ENCODE peak calls at places on chromosomes 2 and 18, in six cellular contexts. C is H1, Z is HCT116, Y is HepG2, V is SK-N-SH, U is K562. N is an unnamed sample.

GRCh38 chr18:61334491-61334850 is 1.2 kb downstream of the CDH20 start:
- DNase-seq in C (peak; percentile 53), Z (no peak), Y (no peak), V (no peak), U (no peak), N (no peak)

GRCh38 chr2:240435457-240435954 is at the start of gene GPC1:
- DNase-seq in C (peak; percentile 75), Z (peak; percentile 45), Y (peak; percentile 40), V (peak; percentile 96), U (peak; percentile 91), N (peak; percentile 85)

GRCh38 chr2:129483366-129483765 is 496.1 kb upstream of the RAB6C start:
- DNase-seq in C (peak; percentile 4), Z (no peak), Y (no peak), V (no peak), U (no peak), N (no peak)

GRCh38 chr18:3666526-3667254 is 216.7 kb downstream of the TGIF1 start:
- DNase-seq in C (no peak), Z (no peak), Y (no peak), V (no peak), U (no peak), N (no peak)

GRCh38 chr2:126700677-126701076 is 44.7 kb downstream of the GYPC start:
- DNase-seq in C (no peak), Z (no peak), Y (no peak), V (no peak), U (no peak), N (no peak)

GRCh38 chr18:44715245-44715644 is 34.6 kb downstream of the SETBP1 start:
- DNase-seq in C (no peak), Z (no peak), Y (no peak), V (no peak), U (no peak), N (no peak)

GRCh38 chr2:22904126-22904684 is 480.8 kb upstream of the KLHL29 start:
- DNase-seq in C (peak; percentile 84), Z (no peak), Y (peak; percentile 10), V (peak; percentile 34), U (peak; percentile 33), N (no peak)

GRCh38 chr2:8317419-8317818 is 364.4 kb upstream of the ID2 start:
- DNase-seq in C (no peak), Z (no peak), Y (no peak), V (no peak), U (no peak), N (no peak)

GRCh38 chr18:33711514-33711913 is 133.5 kb downstream of the ASXL3 start:
- DNase-seq in C (no peak), Z (no peak), Y (no peak), V (peak; percentile 56), U (no peak), N (no peak)

GRCh38 chr2:108855194-108855593 is 68.6 kb downstream of the CCDC138 start:
- DNase-seq in C (no peak), Z (no peak), Y (peak; percentile 23), V (no peak), U (no peak), N (no peak)

GRCh38 chr18:35264409-35264808 is 23.6 kb downstream of the ZNF397 start:
- DNase-seq in C (no peak), Z (no peak), Y (no peak), V (no peak), U (no peak), N (no peak)

GRCh38 chr18:27378396-27379094 is 193.4 kb upstream of the CHST9 start:
- DNase-seq in C (no peak), Z (no peak), Y (no peak), V (no peak), U (no peak), N (no peak)

GRCh38 chr2:19569300-19569791 is 210.9 kb upstream of the OSR1 start:
- DNase-seq in C (no peak), Z (no peak), Y (peak; percentile 29), V (no peak), U (no peak), N (peak; percentile 66)

GRCh38 chr2:161166538-161167409 is 6.5 kb downstream of the TANK start:
- DNase-seq in C (no peak), Z (peak; percentile 60), Y (peak; percentile 74), V (no peak), U (no peak), N (no peak)

GRCh38 chr2:134359367-134360081 is 105.7 kb downstream of the MGAT5 start:
- DNase-seq in C (no peak), Z (peak; percentile 13), Y (peak; percentile 88), V (peak; percentile 23), U (no peak), N (no peak)

GRCh38 chr2:239433777-239434396 is 33.1 kb upstream of the HDAC4 start:
- DNase-seq in C (no peak), Z (peak; percentile 60), Y (no peak), V (no peak), U (no peak), N (no peak)

GRCh38 chr2:186734957-186735734 is 41.3 kb downstream of the FAM171B start:
- DNase-seq in C (peak; percentile 52), Z (no peak), Y (no peak), V (no peak), U (no peak), N (no peak)

DNA sequence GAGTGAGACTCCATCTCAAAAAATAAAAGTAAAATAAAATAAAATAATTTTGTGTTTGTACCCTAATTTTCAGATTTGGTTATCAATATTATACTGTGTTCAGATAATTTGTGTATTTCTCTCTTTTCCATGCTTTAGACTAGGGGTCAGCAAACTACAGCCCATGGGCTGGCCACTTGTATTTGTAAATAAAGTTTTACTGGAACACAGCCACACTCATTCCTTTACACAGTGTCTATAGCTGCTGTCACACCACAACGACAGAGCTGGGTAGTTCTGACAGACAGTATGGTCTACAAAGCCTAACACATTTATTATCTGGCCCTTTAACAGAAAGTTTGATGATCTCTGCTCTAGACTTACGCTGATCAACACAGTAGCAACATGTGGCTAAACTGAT is 43.8 kb downstream of the SNORC start:
- DNase-seq in C (no peak), Z (no peak), Y (no peak), V (no peak), U (no peak), N (no peak)
- TF ChIP-seq JUND in C (no peak), Z (no peak), Y (no peak), V (no peak), U (no peak), N (no peak)

DNA sequence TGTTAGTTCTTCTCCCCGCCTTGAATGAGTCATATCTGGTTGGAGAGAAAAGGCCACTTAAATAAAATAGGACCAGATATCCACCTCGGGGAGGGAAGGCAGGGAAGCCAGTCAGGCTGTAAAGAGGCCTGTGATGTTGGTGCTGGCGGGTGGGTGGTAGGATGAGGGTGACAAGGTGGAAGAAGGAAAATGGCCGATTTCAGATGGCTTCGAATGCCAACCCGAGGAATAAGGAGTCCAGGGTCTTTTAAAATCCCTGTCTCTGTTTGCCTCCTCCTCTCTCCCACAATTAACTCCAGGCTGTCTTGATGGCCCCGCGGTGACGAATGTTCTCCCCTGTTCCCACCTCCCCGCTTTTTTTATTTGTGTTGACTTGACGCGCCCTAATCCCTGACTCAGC is 41.5 kb downstream of the CELF4 start:
- DNase-seq in C (no peak), Z (no peak), Y (no peak), V (no peak), U (no peak), N (no peak)
- TF ChIP-seq JUND in C (no peak), Z (no peak), Y (no peak), V (no peak), U (no peak), N (no peak)

GRCh38 chr2:18436408-18437077 is 123.9 kb downstream of the RDH14 start:
- DNase-seq in C (no peak), Z (no peak), Y (no peak), V (no peak), U (no peak), N (no peak)

GRCh38 chr2:18433872-18434271 is 126.6 kb downstream of the RDH14 start:
- DNase-seq in C (no peak), Z (no peak), Y (no peak), V (no peak), U (no peak), N (no peak)

GRCh38 chr2:18432999-18433398 is 127.5 kb downstream of the RDH14 start:
- DNase-seq in C (no peak), Z (no peak), Y (no peak), V (no peak), U (no peak), N (no peak)

GRCh38 chr2:18437909-18438308 is 122.5 kb downstream of the RDH14 start:
- DNase-seq in C (no peak), Z (no peak), Y (no peak), V (no peak), U (no peak), N (peak; percentile 5)

GRCh38 chr2:18435425-18436037 is 124.9 kb downstream of the RDH14 start:
- DNase-seq in C (peak; percentile 53), Z (peak; percentile 52), Y (peak; percentile 58), V (peak; percentile 21), U (no peak), N (no peak)
- TF ChIP-seq JUND in C (no peak), Z (no peak), Y (no peak), V (no peak), U (no peak), N (no peak)

DNA sequence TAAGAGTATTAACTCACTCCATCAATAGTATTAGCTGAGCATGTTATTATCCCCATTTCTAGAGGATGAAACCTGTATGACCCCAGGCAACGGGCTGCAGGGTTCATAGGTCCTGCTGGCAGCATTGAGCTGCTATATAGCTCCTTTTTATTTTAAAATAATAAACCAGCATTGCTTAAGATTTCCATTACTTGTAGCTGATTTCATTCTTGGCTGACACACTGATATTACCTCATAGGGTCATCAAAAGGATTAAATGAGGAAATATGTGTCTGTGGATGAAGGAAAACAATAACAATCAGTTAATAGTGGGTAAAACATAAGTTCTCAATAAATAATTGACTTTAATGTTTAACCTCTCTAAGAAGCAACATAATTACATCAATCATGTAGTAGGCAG is 48.3 kb upstream of the NRP2 start:
- DNase-seq in C (no peak), Z (no peak), Y (no peak), V (no peak), U (no peak), N (no peak)
- TF ChIP-seq JUND in C (no peak), Z (no peak), Y (no peak), V (no peak), U (no peak), N (no peak)

GRCh38 chr2:120990451-120990871 is 254.8 kb downstream of the GLI2 start:
- DNase-seq in C (peak; percentile 39), Z (no peak), Y (no peak), V (no peak), U (no peak), N (no peak)
- TF ChIP-seq JUND in C (no peak), Z (no peak), Y (no peak), V (no peak), U (no peak), N (no peak)